ENCODE peak calls at places on chromosomes 7 and 10, in seven cellular contexts. R is pancreas, J is body of pancreas, G is Calu3, U is T1000, T is NCI-H1105, A is GM23338. B is an unnamed sample.

GRCh38 chr10:96666738-96667137 is 53.6 kb downstream of the PIK3AP1 start:
- DNase-seq in R (no peak), U (no peak), G (no peak), T (no peak), J (no peak), A (no peak), B (no peak)

GRCh38 chr10:104121485-104122272 is at the start of gene SFR1:
- DNase-seq in T (peak; percentile 97), G (peak; percentile 96), J (peak; percentile 99), U (peak; percentile 97), A (peak; percentile 99), R (peak; percentile 99), B (peak; percentile 100)

GRCh38 chr7:138091073-138091472 is 14.8 kb downstream of the AKR1D1 start:
- DNase-seq in R (no peak), T (no peak), U (no peak), A (no peak), G (no peak), J (no peak), B (no peak)

GRCh38 chr7:142348921-142349401 is 91.1 kb upstream of the PRSS58 start:
- DNase-seq in G (no peak), R (no peak), U (no peak), T (no peak), J (no peak), A (no peak), B (no peak)

GRCh38 chr10:27558612-27559020 is 54.5 kb downstream of the RAB18 start:
- DNase-seq in G (peak; percentile 59), R (peak; percentile 63), T (peak; percentile 29), U (no peak), J (peak; percentile 70), A (peak; percentile 89), B (peak; percentile 42)

GRCh38 chr7:90824386-90825307 is 228.5 kb downstream of the CDK14 start:
- DNase-seq in J (no peak), T (peak; percentile 13), U (no peak), A (no peak), R (no peak), G (no peak), B (no peak)

GRCh38 chr7:88115258-88116195 is 104.3 kb downstream of the SRI start:
- DNase-seq in T (no peak), G (no peak), J (no peak), U (no peak), R (no peak), A (no peak), B (no peak)

GRCh38 chr7:128731184-128731583 is 8.0 kb upstream of the CALU start:
- DNase-seq in A (no peak), J (no peak), R (no peak), T (no peak), G (no peak), U (no peak), B (no peak)

GRCh38 chr7:117802660-117803059 is 70.6 kb downstream of the CTTNBP2 start:
- DNase-seq in A (no peak), G (no peak), T (no peak), J (no peak), U (no peak), R (no peak), B (no peak)

GRCh38 chr7:121097577-121097976 is 109.1 kb downstream of the CPED1 start:
- DNase-seq in R (no peak), G (no peak), T (no peak), J (no peak), A (no peak), U (no peak), B (no peak)

GRCh38 chr10:31129261-31129660 is 97.6 kb upstream of the ZNF438 start:
- DNase-seq in A (peak; percentile 36), G (no peak), U (no peak), T (no peak), J (peak; percentile 42), R (no peak), B (no peak)

GRCh38 chr10:112768121-112768520 is 181.9 kb upstream of the TCF7L2 start:
- DNase-seq in T (no peak), J (no peak), U (no peak), G (no peak), A (no peak), R (no peak), B (no peak)

GRCh38 chr7:1086588-1087461 is 1.1 kb upstream of the GPER1 start:
- DNase-seq in J (peak; percentile 65), A (peak; percentile 90), R (peak; percentile 69), G (peak; percentile 87), U (peak; percentile 57), T (no peak), B (peak; percentile 81)

GRCh38 chr7:132386249-132386681 is 190.0 kb downstream of the PLXNA4 start:
- DNase-seq in U (no peak), G (no peak), R (peak; percentile 29), A (no peak), J (peak; percentile 51), T (no peak), B (peak; percentile 78)

GRCh38 chr7:129831424-129832058 is 121.2 kb downstream of the UBE2H start:
- DNase-seq in R (peak; percentile 9), U (peak; percentile 56), T (no peak), J (no peak), A (peak; percentile 67), G (no peak), B (no peak)